ENCODE peak calls at places on chromosomes 11 and 22, in four cellular contexts. W is HCT116, Q is K562, J is HepG2. A is an unnamed sample.

GRCh38 chr11:32809313-32809712 is 14.9 kb upstream of the CCDC73 start:
- DNase-seq in W (peak), Q (peak), J (peak), A (peak)

GRCh38 chr11:126992804-126993111 is 7.8 kb downstream of the KIRREL3 start:
- DNase-seq in W (no peak), Q (no peak), J (no peak), A (no peak)

GRCh38 chr22:26283330-26283729 is 114.1 kb downstream of the SEZ6L start:
- DNase-seq in W (no peak), Q (no peak), J (no peak), A (no peak)

GRCh38 chr11:131042041-131042390 is 125.7 kb upstream of the SNX19 start:
- DNase-seq in W (no peak), Q (no peak), J (no peak), A (no peak)

GRCh38 chr11:86802601-86803051 is 2.3 kb downstream of the PRSS23 start:
- DNase-seq in W (peak), Q (no peak), J (peak), A (no peak)

GRCh38 chr22:39556970-39557811 is 13.4 kb upstream of the CACNA1I start:
- DNase-seq in W (no peak), Q (peak), J (no peak), A (no peak)

GRCh38 chr22:25622011-25622410 is 57.5 kb downstream of the GRK3 start:
- DNase-seq in W (no peak), Q (no peak), J (no peak), A (no peak)

GRCh38 chr11:76670475-76671235 is at the start of gene LRRC32:
- DNase-seq in W (no peak), Q (peak), J (no peak), A (no peak)

GRCh38 chr22:46774456-46775363 is 12.3 kb downstream of the TBC1D22A start:
- DNase-seq in W (no peak), Q (no peak), J (no peak), A (no peak)

GRCh38 chr11:16924826-16925494 is 89.3 kb downstream of the PLEKHA7 start:
- DNase-seq in W (peak), Q (no peak), J (peak), A (no peak)

GRCh38 chr11:61747389-61748285 is 4.8 kb upstream of the MYRF start:
- DNase-seq in W (peak), Q (peak), J (peak), A (no peak)

GRCh38 chr11:69654660-69655478 is 13.9 kb downstream of the CCND1 start:
- DNase-seq in W (no peak), Q (no peak), J (peak), A (no peak)

GRCh38 chr11:11217555-11218286 is 135.3 kb downstream of the CSNK2A3 start:
- DNase-seq in W (no peak), Q (no peak), J (no peak), A (no peak)

GRCh38 chr11:68338041-68338800 is 25.8 kb downstream of the LRP5 start:
- DNase-seq in W (no peak), Q (no peak), J (no peak), A (no peak)

GRCh38 chr11:1085440-1086170 is 10.9 kb downstream of the MUC2 start:
- DNase-seq in W (no peak), Q (no peak), J (no peak), A (no peak)

DNA sequence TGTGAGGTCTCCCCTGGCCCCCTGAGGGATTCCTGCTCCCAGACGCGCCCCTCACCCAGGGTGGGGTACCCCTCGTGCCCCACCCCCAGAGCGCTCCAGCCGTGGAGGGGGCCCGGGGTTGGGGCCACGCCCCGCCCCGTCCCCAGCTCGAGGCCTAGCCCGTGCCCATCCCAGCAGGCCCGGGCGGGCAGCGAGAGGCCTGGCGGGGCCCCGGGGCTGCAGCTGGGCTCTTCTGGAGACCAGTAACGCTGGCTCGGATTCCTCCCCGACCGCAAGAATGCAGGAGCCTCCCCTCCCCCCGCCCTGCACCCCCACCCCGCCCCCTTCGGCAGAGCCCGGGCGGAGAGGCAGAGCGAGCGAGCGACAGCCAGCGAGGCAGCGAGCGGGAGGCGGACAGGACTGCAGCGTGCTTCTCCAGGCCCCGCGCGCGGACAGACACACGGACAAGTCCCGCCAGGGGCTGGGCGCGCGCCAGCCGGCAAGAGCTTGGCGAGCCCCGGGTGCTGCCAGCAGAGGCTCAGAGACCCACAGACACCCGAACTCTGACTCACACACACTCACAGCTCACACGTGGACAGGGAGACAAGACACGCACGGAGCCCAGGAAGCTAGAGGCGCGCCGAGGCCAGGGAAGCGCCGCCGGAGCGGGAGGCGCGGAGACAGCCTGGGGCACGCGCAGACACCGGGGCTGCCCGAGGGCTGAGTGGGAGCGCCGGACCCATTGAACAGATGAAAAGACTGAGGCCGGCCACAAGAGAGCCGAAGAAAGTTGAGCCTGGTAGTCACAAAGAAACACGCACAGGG is 15.2 kb downstream of the BCL9L start:
- DNase-seq in W (no peak), Q (peak), J (peak), A (no peak)
- TF ChIP-seq POLR2AphosphoS5 in W (peak), Q (no peak), J (peak), A (no peak)

GRCh38 chr22:48485144-48486135 is 1342.2 kb downstream of the BRD1 start:
- DNase-seq in W (no peak), Q (no peak), J (no peak), A (no peak)
- TF ChIP-seq TCF7L2 in W (no peak), Q (no peak), J (no peak), A (no peak)

GRCh38 chr22:37846433-37846832 is 2.3 kb upstream of the ANKRD54 start:
- DNase-seq in W (no peak), Q (no peak), J (no peak), A (no peak)

GRCh38 chr22:37844904-37845334 is 785 bp upstream of the ANKRD54 start:
- DNase-seq in W (no peak), Q (no peak), J (no peak), A (no peak)

GRCh38 chr22:37848587-37849088 is 581 bp upstream of the EIF3L start:
- DNase-seq in W (peak), Q (no peak), J (peak), A (no peak)

GRCh38 chr22:37842015-37842793 is 1.9 kb downstream of the ANKRD54 start:
- DNase-seq in W (no peak), Q (no peak), J (peak), A (no peak)

GRCh38 chr22:37843746-37844089 is 416 bp downstream of the ANKRD54 start:
- DNase-seq in W (no peak), Q (peak), J (no peak), A (no peak)
- TF ChIP-seq REST in W (no peak), Q (peak), J (no peak), A (no peak)

DNA sequence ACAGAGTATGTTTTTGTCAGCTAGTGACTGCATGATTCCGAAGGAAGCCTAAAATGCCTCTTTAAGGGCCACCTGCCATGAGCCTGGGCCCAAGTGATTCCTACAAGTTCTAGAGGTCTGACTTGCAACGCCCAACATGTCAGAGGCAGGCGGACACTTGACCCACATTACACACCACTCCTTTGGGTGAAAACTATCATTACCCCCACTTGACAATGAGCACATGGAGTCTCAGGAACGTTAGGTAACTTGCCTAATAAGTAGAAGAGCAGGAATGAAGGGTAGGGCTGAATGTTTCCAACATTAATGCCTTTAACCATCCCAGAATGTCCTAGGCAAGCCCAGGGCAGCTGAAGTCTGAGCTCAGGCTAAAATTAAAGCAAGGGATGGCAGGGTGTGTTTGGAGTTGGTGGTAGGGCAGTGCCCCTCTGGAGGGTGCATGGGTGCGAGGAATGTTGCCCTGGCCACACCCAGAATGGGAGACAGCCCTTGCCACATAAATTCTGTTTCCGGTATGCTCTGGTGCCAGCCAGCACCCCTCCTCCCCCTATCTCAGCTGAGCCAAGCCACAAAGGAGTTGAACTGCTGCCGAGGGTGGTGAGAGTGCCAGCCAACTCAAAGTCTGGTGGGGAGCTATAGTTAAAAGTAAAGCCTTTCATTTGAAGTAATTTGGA is 2.5 kb downstream of the PLAAT2 start:
- DNase-seq in W (no peak), Q (no peak), J (no peak), A (no peak)
- TF ChIP-seq POLR2AphosphoS5 in W (no peak), Q (no peak), J (no peak), A (no peak)

GRCh38 chr22:48797731-48798130 is 1029.9 kb downstream of the BRD1 start:
- DNase-seq in W (no peak), Q (no peak), J (no peak), A (no peak)

GRCh38 chr22:48796295-48797015 is 1031.2 kb downstream of the BRD1 start:
- DNase-seq in W (no peak), Q (no peak), J (no peak), A (no peak)

GRCh38 chr22:48793949-48794348 is 1033.7 kb downstream of the BRD1 start:
- DNase-seq in W (no peak), Q (no peak), J (no peak), A (no peak)

GRCh38 chr22:48794906-48795305 is 1032.8 kb downstream of the BRD1 start:
- DNase-seq in W (no peak), Q (no peak), J (no peak), A (no peak)

DNA sequence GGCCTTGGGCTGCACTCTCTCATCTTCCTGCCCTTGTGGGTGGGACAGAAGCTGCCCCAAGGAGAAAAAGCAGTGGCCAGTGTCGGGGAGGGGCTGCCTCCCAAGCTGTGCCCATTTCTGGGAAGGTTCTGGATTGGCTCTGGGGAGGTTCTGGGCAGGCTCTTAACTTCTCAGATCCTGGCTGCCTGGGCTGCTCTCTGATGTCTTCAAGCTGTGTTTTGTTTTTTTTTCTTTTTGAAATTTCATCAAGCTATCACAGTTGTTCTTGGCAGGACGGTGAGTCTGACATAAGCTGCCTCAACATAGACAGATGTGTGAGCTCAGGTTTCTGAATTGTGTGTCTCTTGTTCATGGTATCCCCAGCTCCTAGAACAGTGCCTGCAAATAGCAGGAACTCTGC is 1032.0 kb downstream of the BRD1 start:
- DNase-seq in W (no peak), Q (no peak), J (no peak), A (no peak)
- TF ChIP-seq TCF7L2 in W (no peak), Q (no peak), J (no peak), A (no peak)

DNA sequence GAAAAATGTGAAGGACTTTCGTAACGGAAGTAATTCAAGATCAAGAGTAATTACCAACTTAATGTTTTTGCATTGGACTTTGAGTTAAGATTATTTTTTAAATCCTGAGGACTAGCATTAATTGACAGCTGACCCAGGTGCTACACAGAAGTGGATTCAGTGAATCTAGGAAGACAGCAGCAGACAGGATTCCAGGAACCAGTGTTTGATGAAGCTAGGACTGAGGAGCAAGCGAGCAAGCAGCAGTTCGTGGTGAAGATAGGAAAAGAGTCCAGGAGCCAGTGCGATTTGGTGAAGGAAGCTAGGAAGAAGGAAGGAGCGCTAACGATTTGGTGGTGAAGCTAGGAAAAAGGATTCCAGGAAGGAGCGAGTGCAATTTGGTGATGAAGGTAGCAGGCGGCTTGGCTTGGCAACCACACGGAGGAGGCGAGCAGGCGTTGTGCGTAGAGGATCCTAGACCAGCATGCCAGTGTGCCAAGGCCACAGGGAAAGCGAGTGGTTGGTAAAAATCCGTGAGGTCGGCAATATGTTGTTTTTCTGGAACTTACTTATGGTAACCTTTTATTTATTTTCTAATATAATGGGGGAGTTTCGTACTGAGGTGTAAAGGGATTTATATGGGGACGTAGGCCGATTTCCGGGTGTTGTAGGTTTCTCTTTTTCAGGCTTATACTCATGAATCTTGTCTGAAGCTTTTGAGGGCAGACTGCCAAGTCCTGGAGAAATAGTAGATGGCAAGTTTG is 1.6 kb downstream of the MALAT1 start:
- DNase-seq in W (no peak), Q (no peak), J (no peak), A (no peak)
- TF ChIP-seq REST in W (no peak), Q (peak), J (no peak), A (no peak)

GRCh38 chr22:37784829-37785495 is 22.8 kb upstream of the GCAT start:
- DNase-seq in W (peak), Q (no peak), J (peak), A (no peak)
- TF ChIP-seq POLR2AphosphoS5 in W (peak), Q (no peak), J (no peak), A (no peak)

DNA sequence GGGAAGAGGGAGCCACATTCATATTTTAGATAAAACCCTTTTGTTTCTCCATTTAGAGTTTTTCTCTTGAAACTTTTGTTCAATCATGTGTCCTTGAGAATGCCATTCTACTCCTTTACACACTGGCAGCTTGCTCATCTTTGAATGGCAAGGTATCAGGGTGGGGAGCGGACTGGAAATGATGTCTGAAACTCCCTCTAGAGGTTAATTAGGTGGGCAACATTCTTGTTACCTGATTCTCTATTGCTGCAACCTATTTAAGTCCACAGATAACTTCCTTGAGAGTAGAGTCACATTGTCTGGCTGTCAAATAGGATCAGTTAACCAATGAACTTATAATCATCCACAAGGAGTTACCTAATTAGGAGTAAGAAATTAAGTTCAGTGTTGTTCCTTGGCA is 533.6 kb upstream of the API5 start:
- DNase-seq in W (no peak), Q (no peak), J (no peak), A (no peak)
- TF ChIP-seq TCF7L2 in W (no peak), Q (no peak), J (no peak), A (no peak)